ENCODE peak calls at places on chromosomes 1 and 21, in four cellular contexts. U is CD8-positive, alpha-beta memory T cell; I is WTC11; R is EL. D is an unnamed sample.

GRCh38 chr1:61139324-61140055 is 57.1 kb downstream of the NFIA start:
- DNase-seq in I (no peak), R (peak), U (no peak), D (no peak)

GRCh38 chr1:100353073-100353801 is 931 bp downstream of the CDC14A start:
- DNase-seq in R (peak), U (peak), I (peak), D (peak)

GRCh38 chr1:167601442-167602380 is 28.3 kb upstream of the RCSD1 start:
- DNase-seq in U (no peak), R (no peak), I (no peak), D (peak)

GRCh38 chr1:224065455-224065854 is 48.5 kb upstream of the FBXO28 start:
- DNase-seq in R (peak), U (no peak), I (no peak), D (peak)

GRCh38 chr1:231236131-231236571 is 4.9 kb upstream of the GNPAT start:
- DNase-seq in R (no peak), U (no peak), I (no peak), D (peak)

GRCh38 chr1:44684525-44684924 is 10.0 kb downstream of the ARMH1 start:
- DNase-seq in U (no peak), I (no peak), R (no peak), D (no peak)

GRCh38 chr1:196063952-196064351 is 544.3 kb downstream of the KCNT2 start:
- DNase-seq in U (no peak), I (no peak), R (no peak), D (no peak)

GRCh38 chr1:5526822-5527551 is 465.2 kb downstream of the NPHP4 start:
- DNase-seq in U (no peak), I (no peak), R (no peak), D (no peak)

GRCh38 chr1:34744851-34745250 is 10.0 kb upstream of the GJB5 start:
- DNase-seq in I (no peak), R (no peak), U (no peak), D (no peak)

GRCh38 chr1:247156787-247157232 is 15.0 kb downstream of the ZNF124 start:
- DNase-seq in R (no peak), I (no peak), U (no peak), D (no peak)

GRCh38 chr1:246160905-246161304 is 346.2 kb downstream of the SMYD3 start:
- DNase-seq in R (no peak), U (no peak), I (no peak), D (no peak)

GRCh38 chr1:229271448-229272120 is 673 bp downstream of the RAB4A start:
- DNase-seq in I (no peak), R (peak), U (peak), D (peak)

GRCh38 chr1:173043253-173043652 is 7.5 kb downstream of the TNFSF18 start:
- DNase-seq in R (peak), U (no peak), I (no peak), D (no peak)

GRCh38 chr21:42924433-42924751 is 1.0 kb downstream of the ERVH48-1 start:
- DNase-seq in I (no peak), R (no peak), U (no peak), D (no peak)

GRCh38 chr1:83102630-83103071 is 896.3 kb downstream of the TTLL7 start:
- DNase-seq in U (no peak), I (no peak), R (peak), D (no peak)

GRCh38 chr1:155970531-155971167 is 7.7 kb downstream of the ARHGEF2 start:
- DNase-seq in R (peak), U (no peak), I (no peak), D (no peak)

GRCh38 chr1:68401506-68401905 is 48.2 kb downstream of the RPE65 start:
- DNase-seq in I (no peak), R (no peak), U (no peak), D (no peak)

GRCh38 chr1:234969630-234970370 is 158.8 kb downstream of the TOMM20 start:
- DNase-seq in U (no peak), R (peak), I (peak), D (no peak)

GRCh38 chr1:171742577-171742922 is 685 bp upstream of the VAMP4 start:
- DNase-seq in U (no peak), I (peak), R (peak), D (no peak)

GRCh38 chr1:108686609-108687313 is 5.3 kb upstream of the PRPF38B start:
- DNase-seq in R (peak), I (no peak), U (no peak), D (no peak)

GRCh38 chr1:7108251-7108650 is 323.0 kb downstream of the CAMTA1 start:
- DNase-seq in U (no peak), I (no peak), R (peak), D (no peak)

GRCh38 chr1:153697191-153697872 is 18.8 kb downstream of the NPR1 start:
- DNase-seq in U (no peak), R (peak), I (peak), D (no peak)

GRCh38 chr1:18697541-18697940 is 66.9 kb downstream of the PAX7 start:
- DNase-seq in R (no peak), U (no peak), I (no peak), D (no peak)

GRCh38 chr1:30300669-30301068 is 422.7 kb downstream of the MATN1 start:
- DNase-seq in R (no peak), U (no peak), I (no peak), D (no peak)

GRCh38 chr1:46043491-46044017 is 88.9 kb downstream of the PIK3R3 start:
- DNase-seq in R (no peak), I (peak), U (no peak), D (no peak)

GRCh38 chr21:44454747-44455523 is at the start of gene LRRC3:
- DNase-seq in U (peak), R (peak), I (peak), D (peak)

GRCh38 chr1:165612062-165612461 is 19.0 kb upstream of the MGST3 start:
- DNase-seq in U (no peak), R (no peak), I (no peak), D (no peak)

GRCh38 chr1:4710592-4711190 is 56.3 kb downstream of the AJAP1 start:
- DNase-seq in I (no peak), R (no peak), U (no peak), D (no peak)

GRCh38 chr1:241611063-241611462 is 29.1 kb downstream of the CHML start:
- DNase-seq in R (peak), U (no peak), I (no peak), D (peak)

GRCh38 chr1:87826639-87827345 is 498.1 kb downstream of the LMO4 start:
- DNase-seq in I (no peak), U (no peak), R (peak), D (peak)

GRCh38 chr1:2443285-2444137 is 31.1 kb upstream of the PEX10 start:
- DNase-seq in R (peak), U (no peak), I (peak), D (no peak)

GRCh38 chr1:228417061-228417460 is 400 bp upstream of the TRIM17 start:
- DNase-seq in I (no peak), U (no peak), R (no peak), D (no peak)

GRCh38 chr1:38728176-38728908 is 131.2 kb downstream of the RRAGC start:
- DNase-seq in I (no peak), U (no peak), R (peak), D (no peak)

GRCh38 chr21:45011911-45012660 is 62.3 kb upstream of the ADARB1 start:
- DNase-seq in R (peak), U (peak), I (peak), D (no peak)

GRCh38 chr1:97738270-97738669 is 182.6 kb downstream of the DPYD start:
- DNase-seq in U (no peak), I (no peak), R (no peak), D (no peak)

D was measured in small intestine.